ENCODE peak calls at places on chromosomes 16 and 17, in four cellular contexts. B is H1, W is K562, Y is HepG2. J is an unnamed sample.

GRCh38 chr17:79109584-79109983 is 35.0 kb downstream of the ENGASE start:
- DNase-seq in B (no peak), Y (no peak), W (no peak), J (no peak)

GRCh38 chr17:6507535-6507934 is 48.8 kb downstream of the PITPNM3 start:
- DNase-seq in Y (no peak), W (no peak), B (no peak), J (peak; percentile 51)

GRCh38 chr17:44829558-44830358 is at the start of gene GJC1:
- DNase-seq in W (peak; percentile 19), B (no peak), Y (no peak), J (no peak)

GRCh38 chr16:57794849-57795430 is 7.4 kb downstream of the KIFC3 start:
- DNase-seq in W (no peak), Y (no peak), B (no peak), J (no peak)

GRCh38 chr16:87929986-87930385 is 6.3 kb downstream of the CA5A start:
- DNase-seq in B (no peak), Y (no peak), W (no peak), J (no peak)

GRCh38 chr17:82316651-82317393 is 586 bp downstream of the CD7 start:
- DNase-seq in B (no peak), W (no peak), Y (no peak), J (no peak)

GRCh38 chr16:4679854-4680636 is 13.3 kb upstream of the NUDT16L1 start:
- DNase-seq in Y (no peak), W (no peak), B (no peak), J (no peak)

GRCh38 chr17:8552582-8553320 is 77.8 kb downstream of the MYH10 start:
- DNase-seq in Y (no peak), W (no peak), B (no peak), J (no peak)

GRCh38 chr16:30741461-30741914 is 6.7 kb upstream of the PHKG2 start:
- DNase-seq in Y (peak; percentile 61), W (no peak), B (no peak), J (peak; percentile 68)

GRCh38 chr16:48203974-48204824 is 39.9 kb upstream of the LONP2 start:
- DNase-seq in W (no peak), B (no peak), Y (peak; percentile 96), J (no peak)

GRCh38 chr16:3022208-3022696 is 1.5 kb downstream of the HCFC1R1 start:
- DNase-seq in B (no peak), W (peak; percentile 82), Y (peak; percentile 76), J (peak; percentile 82)

GRCh38 chr16:17231972-17232371 is 238.8 kb downstream of the XYLT1 start:
- DNase-seq in W (no peak), Y (no peak), B (no peak), J (no peak)

GRCh38 chr17:9783012-9783411 is 8.4 kb downstream of the DHRS7C start:
- DNase-seq in B (no peak), Y (no peak), W (no peak), J (no peak)

GRCh38 chr17:66702106-66702936 is 132.6 kb upstream of the CACNG5 start:
- DNase-seq in Y (peak; percentile 15), B (no peak), W (no peak), J (no peak)

GRCh38 chr17:46771601-46772012 is 46.9 kb downstream of the WNT3 start:
- DNase-seq in B (no peak), W (peak; percentile 83), Y (no peak), J (no peak)

GRCh38 chr16:4760221-4760910 is 6.6 kb downstream of the ZNF500 start:
- DNase-seq in W (no peak), B (no peak), Y (no peak), J (no peak)

GRCh38 chr17:18267927-18268711 is 7.7 kb downstream of the MIEF2 start:
- DNase-seq in B (no peak), Y (no peak), W (no peak), J (no peak)

GRCh38 chr17:8384801-8385335 is 1.9 kb upstream of the RPL26 start:
- DNase-seq in B (peak; percentile 58), W (no peak), Y (no peak), J (peak; percentile 54)

GRCh38 chr17:44334315-44335181 is 9.9 kb upstream of the SLC25A39 start:
- DNase-seq in W (no peak), B (no peak), Y (no peak), J (no peak)

GRCh38 chr17:41665566-41666335 is 22.9 kb upstream of the EIF1 start:
- DNase-seq in W (peak; percentile 96), Y (peak; percentile 68), B (no peak), J (peak; percentile 66)

GRCh38 chr16:31002252-31002700 is 8.2 kb downstream of the STX1B start:
- DNase-seq in W (no peak), B (no peak), Y (no peak), J (no peak)

GRCh38 chr17:49218941-49219913 is 8.7 kb downstream of the ABI3 start:
- DNase-seq in Y (no peak), B (no peak), W (peak; percentile 58), J (no peak)

GRCh38 chr16:73771676-73772075 is 524.9 kb upstream of the PSMD7 start:
- DNase-seq in B (no peak), W (no peak), Y (no peak), J (no peak)

GRCh38 chr16:11329891-11330290 is 15.4 kb upstream of the RMI2 start:
- DNase-seq in W (no peak), Y (no peak), B (no peak), J (no peak)

GRCh38 chr16:11330526-11331237 is 14.6 kb upstream of the RMI2 start:
- DNase-seq in Y (peak; percentile 58), W (no peak), B (no peak), J (no peak)

GRCh38 chr16:11328172-11329079 is 16.8 kb upstream of the RMI2 start:
- DNase-seq in Y (no peak), W (no peak), B (peak; percentile 94), J (peak; percentile 62)

GRCh38 chr16:11327277-11328171 is 17.7 kb upstream of the RMI2 start:
- DNase-seq in B (no peak), Y (no peak), W (no peak), J (no peak)

GRCh38 chr16:11329080-11329491 is 16.2 kb upstream of the RMI2 start:
- DNase-seq in W (no peak), Y (no peak), B (no peak), J (no peak)
- TF ChIP-seq ATF3 in W (no peak), Y (no peak), B (no peak), J (no peak)

GRCh38 chr16:89829630-89830437 is 1.6 kb downstream of the SPIRE2 start:
- DNase-seq in B (no peak), W (no peak), Y (peak; percentile 70), J (no peak)
- TF ChIP-seq POLR2AphosphoS5 in B (no peak), W (no peak), Y (peak; percentile 48), J (no peak)

GRCh38 chr17:27239046-27239445 is 54.9 kb upstream of the WSB1 start:
- DNase-seq in W (no peak), Y (no peak), B (no peak), J (no peak)

GRCh38 chr17:27237890-27238289 is 56.0 kb upstream of the WSB1 start:
- DNase-seq in B (no peak), Y (no peak), W (no peak), J (no peak)

GRCh38 chr17:27239584-27239983 is 54.3 kb upstream of the WSB1 start:
- DNase-seq in Y (no peak), W (no peak), B (no peak), J (no peak)

GRCh38 chr17:27233783-27234182 is 60.1 kb upstream of the WSB1 start:
- DNase-seq in W (no peak), Y (no peak), B (no peak), J (no peak)

DNA sequence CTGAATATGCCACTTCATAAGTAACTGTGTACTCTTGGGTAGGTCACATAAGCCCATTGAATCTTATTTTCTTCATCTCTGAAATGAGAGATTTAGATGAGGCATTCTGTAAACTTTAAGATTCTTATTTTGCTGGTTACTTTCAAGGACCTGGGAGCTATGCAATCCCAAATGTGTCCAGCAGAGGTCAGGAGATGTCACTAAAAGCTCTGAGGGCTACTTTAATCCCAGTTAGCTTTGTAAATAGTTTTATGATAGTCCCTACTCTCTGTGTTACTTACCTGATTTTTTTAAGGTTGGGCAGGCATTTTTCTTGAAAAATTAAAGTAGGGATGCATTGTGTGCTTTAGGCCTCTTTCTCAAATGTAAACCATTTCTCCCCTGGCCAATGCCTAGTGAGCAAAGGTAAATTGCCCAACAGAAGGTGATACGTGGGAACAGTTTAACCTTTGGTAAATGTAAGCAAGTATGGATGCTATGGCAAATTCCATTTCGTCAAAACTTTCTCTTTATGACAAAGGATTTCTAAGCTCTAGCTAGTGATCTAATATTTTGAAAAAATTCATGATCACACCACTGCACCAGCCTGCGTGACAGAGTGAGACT is 57.1 kb upstream of the WSB1 start:
- DNase-seq in Y (peak; percentile 63), W (peak; percentile 69), B (no peak), J (peak; percentile 61)
- TF ChIP-seq ATF3 in Y (no peak), W (no peak), B (no peak), J (no peak)

GRCh38 chr16:56338566-56339318 is 86.6 kb downstream of the AMFR start:
- DNase-seq in W (no peak), Y (no peak), B (no peak), J (no peak)

GRCh38 chr16:56339431-56340195 is 85.7 kb downstream of the AMFR start:
- DNase-seq in Y (no peak), W (no peak), B (no peak), J (no peak)

GRCh38 chr16:56341656-56342397 is 83.5 kb downstream of the AMFR start:
- DNase-seq in W (no peak), B (no peak), Y (no peak), J (no peak)

GRCh38 chr16:56340864-56341365 is 84.4 kb downstream of the AMFR start:
- DNase-seq in W (no peak), B (no peak), Y (no peak), J (no peak)

GRCh38 chr16:56340416-56340815 is 84.9 kb downstream of the AMFR start:
- DNase-seq in Y (no peak), B (no peak), W (no peak), J (no peak)
- TF ChIP-seq POLR2AphosphoS5 in Y (no peak), B (no peak), W (no peak), J (no peak)